ENCODE peak calls at places on chromosomes 12 and 14, in four cellular contexts. E, D, Y and B are unnamed samples.

GRCh38 chr12:79691299-79692248 is 810 bp upstream of the PAWR start:
- DNase-seq in E (peak), D (peak), Y (peak), B (peak)

GRCh38 chr12:118271770-118272417 is 100.8 kb downstream of the TAOK3 start:
- DNase-seq in E (no peak), D (no peak), Y (no peak), B (no peak)

GRCh38 chr12:106309671-106310313 is 7.3 kb downstream of the TCP11L2 start:
- DNase-seq in E (peak), D (peak), Y (peak), B (no peak)

GRCh38 chr14:56244138-56244789 is 126.1 kb downstream of the PELI2 start:
- DNase-seq in E (peak), D (peak), Y (peak), B (peak)

GRCh38 chr14:60771117-60771516 is 36.6 kb downstream of the MNAT1 start:
- DNase-seq in E (no peak), D (no peak), Y (no peak), B (no peak)

GRCh38 chr14:73823339-73823885 is 28.2 kb upstream of the PTGR2 start:
- DNase-seq in E (no peak), D (no peak), Y (no peak), B (no peak)

GRCh38 chr14:100530270-100531072 is 56.7 kb downstream of the BEGAIN start:
- DNase-seq in E (no peak), D (no peak), Y (no peak), B (no peak)

GRCh38 chr12:28440209-28440608 is 250.0 kb downstream of the CCDC91 start:
- DNase-seq in E (no peak), D (no peak), Y (no peak), B (no peak)

GRCh38 chr14:69854598-69854997 is 24.6 kb upstream of the SMOC1 start:
- DNase-seq in E (no peak), D (no peak), Y (no peak), B (no peak)

GRCh38 chr14:65946494-65946893 is 534.0 kb downstream of the FUT8 start:
- DNase-seq in E (no peak), D (no peak), Y (no peak), B (no peak)

GRCh38 chr12:89960011-89960507 is 251.4 kb upstream of the ATP2B1 start:
- DNase-seq in E (peak), D (peak), Y (no peak), B (no peak)

GRCh38 chr12:117805865-117806264 is 162.9 kb downstream of the KSR2 start:
- DNase-seq in E (no peak), D (no peak), Y (peak), B (no peak)

GRCh38 chr12:50597200-50598195 is 92.7 kb downstream of the DIP2B start:
- DNase-seq in E (peak), D (peak), Y (no peak), B (no peak)

GRCh38 chr14:53249059-53249458 is 95.9 kb upstream of the DDHD1 start:
- DNase-seq in E (no peak), D (peak), Y (no peak), B (no peak)

GRCh38 chr12:100799770-100800169 is 5.2 kb downstream of the ANO4 start:
- DNase-seq in E (no peak), D (peak), Y (no peak), B (no peak)

GRCh38 chr12:4717806-4718205 is 2.4 kb upstream of the GALNT8 start:
- DNase-seq in E (no peak), D (no peak), Y (no peak), B (no peak)

GRCh38 chr12:97616936-97617335 is 154.3 kb downstream of the RMST start:
- DNase-seq in E (no peak), D (no peak), Y (no peak), B (no peak)

GRCh38 chr12:52508211-52508610 is 12.0 kb downstream of the KRT5 start:
- DNase-seq in E (no peak), D (no peak), Y (no peak), B (no peak)

GRCh38 chr12:2084553-2085296 is 31.9 kb downstream of the CACNA1C start:
- DNase-seq in E (peak), D (peak), Y (peak), B (no peak)

GRCh38 chr12:4567073-4567881 is 5.3 kb downstream of the DYRK4 start:
- DNase-seq in E (no peak), D (no peak), Y (no peak), B (no peak)

GRCh38 chr14:66490143-66491111 is 4.3 kb downstream of the CCDC196 start:
- DNase-seq in E (no peak), D (no peak), Y (no peak), B (no peak)

GRCh38 chr12:25583545-25583944 is 30.5 kb upstream of the LMNTD1 start:
- DNase-seq in E (peak), D (peak), Y (no peak), B (no peak)

GRCh38 chr12:96487214-96487613 is 2.2 kb upstream of the CFAP54 start:
- DNase-seq in E (peak), D (peak), Y (peak), B (no peak)

GRCh38 chr12:69154585-69155363 is 84.6 kb upstream of the CPSF6 start:
- DNase-seq in E (peak), D (peak), Y (no peak), B (no peak)

GRCh38 chr12:7361271-7361670 is 57.4 kb downstream of the ACSM4 start:
- DNase-seq in E (no peak), D (no peak), Y (no peak), B (no peak)

GRCh38 chr12:123108682-123109066 is 42.2 kb downstream of the PITPNM2 start:
- DNase-seq in E (no peak), D (no peak), Y (no peak), B (no peak)

GRCh38 chr12:88420460-88420859 is 159.8 kb downstream of the KITLG start:
- DNase-seq in E (peak), D (peak), Y (peak), B (peak)

GRCh38 chr12:65775720-65776119 is 48.6 kb upstream of the HMGA2 start:
- DNase-seq in E (no peak), D (no peak), Y (no peak), B (no peak)

GRCh38 chr12:5969974-5970690 is 25.1 kb upstream of the ANO2 start:
- DNase-seq in E (no peak), D (no peak), Y (no peak), B (no peak)

DNA sequence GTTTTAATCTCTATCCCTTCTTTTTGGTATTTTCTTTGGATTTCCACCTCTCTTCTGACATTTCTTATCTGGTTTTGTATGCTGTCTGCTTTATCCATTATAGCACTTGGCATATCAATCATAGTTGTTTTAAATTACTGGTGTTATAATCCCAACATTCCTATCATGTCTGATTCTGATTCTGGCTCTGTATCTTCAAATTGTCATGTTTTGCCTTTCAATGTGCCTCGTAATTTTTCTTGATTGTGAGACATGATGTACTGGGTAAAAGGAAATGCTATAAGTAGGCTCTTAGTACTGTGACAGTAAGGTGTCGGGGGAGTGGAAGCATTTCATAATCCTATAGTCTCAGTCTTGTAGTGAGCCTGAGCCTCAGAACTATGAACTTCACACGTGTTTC is 729.3 kb upstream of the NOVA1 start:
- DNase-seq in E (no peak), D (no peak), Y (no peak), B (no peak)
- H3K4me3 ChIP-seq in E (no peak), D (no peak), Y (no peak), B (no peak)

DNA sequence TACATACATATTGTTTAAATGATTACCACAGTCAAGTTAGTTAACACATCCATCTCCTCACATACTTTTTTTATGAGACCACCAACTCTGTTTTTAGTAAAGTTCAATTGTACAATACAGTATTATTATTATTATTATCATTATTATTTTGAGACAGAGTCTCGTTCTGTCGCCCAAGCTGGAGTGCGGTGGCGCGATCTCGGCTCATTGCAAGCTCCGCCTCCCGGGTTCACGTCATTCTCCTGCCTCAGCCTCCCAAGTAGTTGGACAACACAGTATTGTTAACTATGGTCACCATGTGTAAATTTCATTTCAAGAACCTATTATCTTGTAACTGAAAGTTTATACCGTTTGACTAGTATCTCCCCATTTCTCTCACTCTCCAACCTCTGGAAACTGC is 942.0 kb upstream of the FBXO33 start:
- DNase-seq in E (no peak), D (no peak), Y (no peak), B (no peak)
- TF ChIP-seq CTCF in E (no peak), D (no peak), Y (no peak), B (no peak)

DNA sequence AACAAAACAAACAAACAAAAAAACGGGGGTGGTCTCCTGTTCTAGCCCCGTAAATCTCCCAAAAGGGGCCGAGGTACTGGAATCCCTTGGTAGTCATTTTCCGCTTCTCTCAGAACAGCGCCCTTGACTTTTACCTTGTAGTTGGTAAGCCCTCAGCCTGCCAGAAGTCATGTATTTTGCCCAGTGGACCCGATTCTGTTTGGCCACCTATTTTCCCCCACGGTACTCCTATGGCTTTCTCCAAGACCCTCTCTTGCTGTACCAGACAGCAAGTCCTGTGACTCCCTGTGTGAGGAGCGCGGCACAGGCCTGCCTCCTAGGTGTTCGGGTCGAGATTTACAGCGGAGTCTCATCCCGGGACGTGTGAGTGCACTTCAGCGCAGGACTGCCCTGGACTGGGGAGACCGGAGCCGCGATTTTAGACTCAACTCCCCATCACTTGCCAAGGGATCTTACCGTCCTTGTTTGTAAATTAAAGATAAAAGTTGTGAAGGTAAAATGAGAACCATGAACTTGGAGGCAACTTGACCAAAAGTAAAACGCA is 1.1 kb upstream of the MBD6 start:
- DNase-seq in E (no peak), D (no peak), Y (no peak), B (no peak)
- H3K4me3 ChIP-seq in E (no peak), D (no peak), Y (no peak), B (peak)

GRCh38 chr14:52240623-52241022 is 26.9 kb upstream of the PTGDR start:
- DNase-seq in E (no peak), D (no peak), Y (no peak), B (no peak)

GRCh38 chr14:52248057-52248456 is 19.4 kb upstream of the PTGDR start:
- DNase-seq in E (no peak), D (no peak), Y (no peak), B (no peak)

GRCh38 chr14:52241102-52241793 is 26.2 kb upstream of the PTGDR start:
- DNase-seq in E (peak), D (peak), Y (peak), B (peak)

GRCh38 chr14:52244328-52244727 is 23.2 kb upstream of the PTGDR start:
- DNase-seq in E (no peak), D (no peak), Y (no peak), B (no peak)

GRCh38 chr14:52244997-52245396 is 22.5 kb upstream of the PTGDR start:
- DNase-seq in E (no peak), D (no peak), Y (no peak), B (no peak)
- TF ChIP-seq CTCF in E (no peak), D (no peak), Y (no peak), B (no peak)

DNA sequence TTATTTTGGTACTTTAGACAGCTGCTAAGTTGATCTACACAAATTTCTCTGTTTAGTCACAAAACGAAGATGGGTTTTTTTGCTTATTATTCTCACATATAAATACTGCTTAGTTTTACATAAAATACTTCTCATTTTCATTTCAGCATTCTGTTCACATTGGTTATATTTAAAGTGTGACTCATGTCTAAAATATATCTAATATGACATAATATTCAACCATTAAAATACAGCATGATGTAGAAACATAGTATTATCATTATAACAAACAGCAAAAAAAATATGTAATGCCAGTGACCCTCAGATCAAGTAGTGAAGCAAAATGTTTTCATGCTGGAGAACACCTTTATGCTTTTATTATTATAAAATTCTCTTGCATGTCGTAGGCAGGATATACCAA is 63.7 kb downstream of the SH2B3 start:
- DNase-seq in E (no peak), D (peak), Y (no peak), B (no peak)
- H3K4me3 ChIP-seq in E (no peak), D (no peak), Y (no peak), B (no peak)

DNA sequence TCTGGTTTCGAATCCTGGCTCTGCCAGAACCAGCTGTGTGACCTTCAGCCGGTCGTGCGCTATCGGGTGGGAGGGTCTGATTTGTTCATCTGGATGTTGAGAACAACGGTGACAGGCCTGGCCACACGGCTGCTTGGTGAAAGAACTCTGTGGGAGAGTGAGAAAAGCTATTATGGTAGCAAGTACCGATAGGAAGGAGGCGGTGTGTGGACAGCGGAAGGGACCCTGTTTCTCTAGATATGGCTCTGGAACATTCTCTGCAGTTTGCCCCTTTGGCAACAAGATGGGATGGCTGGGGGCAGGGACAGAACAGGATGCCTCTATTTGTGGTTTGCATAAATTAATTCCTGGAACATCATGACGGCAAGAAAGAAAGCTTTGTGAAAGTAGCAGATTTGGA is 347.3 kb downstream of the AACS start:
- DNase-seq in E (no peak), D (no peak), Y (no peak), B (no peak)
- TF ChIP-seq CTCF in E (no peak), D (no peak), Y (no peak), B (no peak)

DNA sequence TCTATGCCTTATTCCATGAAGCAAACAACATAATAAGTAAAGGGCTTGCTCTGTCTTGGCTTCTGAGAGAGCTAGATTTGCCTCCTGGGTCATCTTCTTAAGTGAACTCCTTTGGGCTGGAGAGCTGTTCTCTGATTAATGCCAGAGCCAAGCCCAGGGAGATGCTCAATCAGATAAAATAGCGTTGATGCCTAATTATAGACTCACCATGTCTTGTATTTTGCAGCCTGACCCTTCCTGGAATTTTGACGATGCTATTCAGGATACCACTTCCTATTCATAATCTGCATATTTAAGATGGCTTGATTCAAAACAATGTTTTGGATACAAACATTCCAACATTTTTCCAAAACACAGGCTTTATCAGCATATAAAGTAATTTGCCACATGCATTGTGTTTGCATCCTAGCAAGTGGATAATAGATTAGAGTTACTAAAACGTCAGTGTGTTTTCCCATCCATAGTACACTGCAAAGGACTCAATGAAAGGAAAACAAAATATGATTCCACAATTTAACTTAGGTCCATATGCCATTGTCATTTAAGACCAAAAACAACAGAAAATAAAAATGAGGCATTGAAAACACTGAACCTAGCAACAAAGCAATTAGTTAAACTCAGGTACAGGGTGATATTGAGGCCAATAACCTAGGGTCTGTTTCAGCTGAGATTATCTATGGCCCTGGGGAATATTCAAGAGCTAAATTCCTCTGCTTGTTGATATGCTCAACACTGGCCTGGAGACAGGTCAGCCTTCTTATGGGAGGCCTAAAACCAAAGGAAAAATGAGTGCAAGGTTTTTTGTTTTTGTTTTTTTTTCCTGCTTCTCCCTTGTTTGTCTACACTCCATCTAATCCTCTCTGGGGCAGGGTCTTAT is 184.2 kb upstream of the FOXN3 start:
- DNase-seq in E (no peak), D (peak), Y (peak), B (no peak)
- H3K4me3 ChIP-seq in E (no peak), D (no peak), Y (no peak), B (no peak)

GRCh38 chr14:104026024-104026423 is 59.5 kb upstream of the ASPG start:
- DNase-seq in E (no peak), D (no peak), Y (no peak), B (no peak)
- TF ChIP-seq CTCF in E (peak), D (no peak), Y (no peak), B (no peak)